ENCODE peak calls at places on chromosomes 16 and 17, in four cellular contexts. E, R, H and A are unnamed samples.

GRCh38 chr16:5025171-5025632 is 8.5 kb downstream of the NAGPA start:
- DNase-seq in E (no peak), R (peak; percentile 50), H (no peak), A (peak; percentile 63)

GRCh38 chr17:74972107-74972972 is at the start of gene HID1:
- DNase-seq in E (peak; percentile 82), R (peak; percentile 60), H (no peak), A (peak; percentile 85)

GRCh38 chr17:82592751-82593589 is 55.3 kb downstream of the WDR45B start:
- DNase-seq in E (peak; percentile 90), R (peak; percentile 54), H (peak; percentile 74), A (peak; percentile 69)

GRCh38 chr16:74936902-74937560 is 47.9 kb downstream of the WDR59 start:
- DNase-seq in E (no peak), R (no peak), H (peak; percentile 95), A (no peak)

GRCh38 chr17:49191917-49192741 is 18.2 kb downstream of the GNGT2 start:
- DNase-seq in E (peak; percentile 88), R (peak; percentile 89), H (peak; percentile 77), A (peak; percentile 71)

GRCh38 chr16:35570946-35571345 is 2111.5 kb downstream of the TP53TG3F start:
- DNase-seq in E (no peak), R (no peak), H (no peak), A (no peak)

GRCh38 chr17:19000531-19001011 is 4.0 kb downstream of the FAM83G start:
- DNase-seq in E (no peak), R (no peak), H (peak; percentile 59), A (no peak)

GRCh38 chr17:77025781-77026180 is 115.0 kb upstream of the SEC14L1 start:
- DNase-seq in E (no peak), R (no peak), H (no peak), A (no peak)

GRCh38 chr17:65564793-65565192 is 3.3 kb upstream of the AXIN2 start:
- DNase-seq in E (peak; percentile 71), R (no peak), H (peak; percentile 40), A (peak; percentile 55)

GRCh38 chr16:75038036-75038959 is 39.5 kb downstream of the ZNRF1 start:
- DNase-seq in E (no peak), R (no peak), H (peak; percentile 68), A (no peak)

GRCh38 chr17:15262291-15263205 is 2.6 kb downstream of the PMP22 start:
- DNase-seq in E (no peak), R (peak; percentile 92), H (peak; percentile 83), A (no peak)

GRCh38 chr17:35160354-35161201 is 13.0 kb downstream of the UNC45B start:
- DNase-seq in E (no peak), R (no peak), H (no peak), A (no peak)

GRCh38 chr17:40168262-40168832 is 8.9 kb upstream of the RAPGEFL1 start:
- DNase-seq in E (peak; percentile 59), R (no peak), H (peak; percentile 69), A (peak; percentile 49)

GRCh38 chr17:78818152-78818846 is 22.3 kb downstream of the USP36 start:
- DNase-seq in E (no peak), R (no peak), H (no peak), A (no peak)

GRCh38 chr16:79609861-79610260 is 9.3 kb upstream of the MAF start:
- DNase-seq in E (no peak), R (no peak), H (no peak), A (no peak)

GRCh38 chr16:74462361-74462760 is 41.1 kb upstream of the CLEC18B start:
- DNase-seq in E (no peak), R (no peak), H (no peak), A (no peak)

GRCh38 chr16:3651461-3652372 is 2.8 kb upstream of the DNASE1 start:
- DNase-seq in E (no peak), R (no peak), H (no peak), A (no peak)

GRCh38 chr16:66509576-66509975 is 40.3 kb downstream of the TK2 start:
- DNase-seq in E (no peak), R (no peak), H (no peak), A (no peak)

GRCh38 chr17:77865109-77865611 is 93.3 kb upstream of the TNRC6C start:
- DNase-seq in E (no peak), R (no peak), H (no peak), A (no peak)

GRCh38 chr17:66930933-66931332 is 33.6 kb upstream of the CACNG4 start:
- DNase-seq in E (no peak), R (no peak), H (no peak), A (no peak)

GRCh38 chr16:17149904-17150483 is 320.8 kb downstream of the XYLT1 start:
- DNase-seq in E (no peak), R (no peak), H (no peak), A (no peak)

GRCh38 chr16:74717367-74717766 is 16.7 kb upstream of the MLKL start:
- DNase-seq in E (no peak), R (no peak), H (no peak), A (no peak)

GRCh38 chr16:11329891-11330290 is 15.4 kb upstream of the RMI2 start:
- DNase-seq in E (no peak), R (no peak), H (no peak), A (no peak)

GRCh38 chr16:23324727-23325126 is 22.6 kb downstream of the SCNN1B start:
- DNase-seq in E (peak; percentile 93), R (peak; percentile 36), H (no peak), A (peak; percentile 100)

GRCh38 chr16:1445518-1446197 is 1.3 kb upstream of the CCDC154 start:
- DNase-seq in E (no peak), R (no peak), H (no peak), A (no peak)

GRCh38 chr17:57135748-57136342 is 50.8 kb downstream of the AKAP1 start:
- DNase-seq in E (peak; percentile 33), R (no peak), H (no peak), A (peak; percentile 85)